ENCODE peak calls at places on chromosomes 11 and 22, in eight cellular contexts. D, W, S, F, T, A, E and O are unnamed samples.

GRCh38 chr11:101862410-101863233 is 52.2 kb upstream of the CEP126 start:
- DNase-seq in D (no peak), T (peak), W (peak), S (no peak), A (peak), F (no peak), E (peak), O (no peak)

GRCh38 chr11:121576531-121576930 is 123.8 kb upstream of the SORL1-AS1 start:
- DNase-seq in D (no peak), W (no peak), A (peak), S (peak), T (no peak), F (no peak), E (peak), O (peak)

GRCh38 chr11:58675344-58676155 is 53.1 kb downstream of the CNTF start:
- DNase-seq in E (peak), D (peak), F (peak), W (peak), S (peak), A (peak), T (peak), O (peak)

GRCh38 chr11:123973816-123974215 is 3.8 kb downstream of the OR10S1 start:
- DNase-seq in S (no peak), T (peak), F (no peak), E (no peak), W (peak), D (no peak), A (no peak), O (no peak)

GRCh38 chr11:79100093-79100704 is 340.6 kb downstream of the TENM4 start:
- DNase-seq in T (peak), W (peak), F (no peak), A (peak), D (no peak), E (peak), S (peak), O (no peak)

GRCh38 chr22:21961886-21962654 is 9.4 kb upstream of the PPM1F start:
- DNase-seq in A (no peak), D (no peak), F (no peak), W (peak), E (peak), S (no peak), T (no peak), O (no peak)

GRCh38 chr11:123300874-123301695 is 106.0 kb upstream of the CLMP start:
- DNase-seq in W (peak), A (no peak), F (no peak), E (no peak), D (no peak), T (peak), S (no peak), O (no peak)

GRCh38 chr11:43217856-43218255 is 93.9 kb upstream of the API5 start:
- DNase-seq in T (no peak), A (no peak), S (no peak), D (no peak), F (no peak), E (no peak), W (no peak), O (no peak)

GRCh38 chr11:8241373-8242112 is 22.1 kb downstream of the LMO1 start:
- DNase-seq in A (no peak), T (no peak), S (no peak), D (no peak), W (no peak), F (no peak), E (no peak), O (no peak)

GRCh38 chr11:3163241-3163981 is 1.7 kb downstream of the OSBPL5 start:
- DNase-seq in T (no peak), W (no peak), S (no peak), D (no peak), A (no peak), E (no peak), F (no peak), O (no peak)

GRCh38 chr11:102799656-102800339 is 1.8 kb upstream of the MMP1 start:
- DNase-seq in E (no peak), F (no peak), T (no peak), W (peak), S (no peak), D (no peak), A (no peak), O (no peak)

GRCh38 chr11:78714539-78714938 is 139.9 kb upstream of the NARS2 start:
- DNase-seq in F (no peak), W (no peak), S (no peak), A (peak), D (no peak), T (no peak), E (no peak), O (no peak)

GRCh38 chr11:63629426-63629825 is 15.2 kb upstream of the PLAAT3 start:
- DNase-seq in D (no peak), F (no peak), W (no peak), T (no peak), S (no peak), A (no peak), E (no peak), O (no peak)

GRCh38 chr11:71446942-71447688 is 1.1 kb downstream of the DHCR7 start:
- DNase-seq in W (peak), S (peak), D (no peak), F (no peak), T (no peak), E (peak), A (peak), O (no peak)

GRCh38 chr22:44341431-44342346 is 28.9 kb upstream of the SHISAL1 start:
- DNase-seq in S (peak), W (peak), F (no peak), D (no peak), T (no peak), E (no peak), A (no peak), O (peak)

GRCh38 chr22:32836286-32836859 is 34.9 kb downstream of the TIMP3 start:
- DNase-seq in W (peak), F (no peak), E (no peak), A (no peak), S (no peak), T (no peak), D (no peak), O (no peak)

GRCh38 chr11:534592-535518 is 521 bp downstream of the HRAS start:
- DNase-seq in F (peak), D (peak), S (no peak), A (peak), W (no peak), E (no peak), T (no peak), O (peak)

GRCh38 chr11:57386178-57386945 is 4.1 kb downstream of the PRG2 start:
- DNase-seq in D (peak), A (no peak), T (no peak), E (no peak), F (no peak), W (no peak), S (no peak), O (no peak)

GRCh38 chr11:116793476-116794096 is 1.9 kb upstream of the APOA5 start:
- DNase-seq in A (no peak), T (peak), D (no peak), F (peak), E (no peak), W (peak), S (no peak), O (no peak)

GRCh38 chr22:17881366-17881765 is 107.1 kb upstream of the BID start:
- DNase-seq in D (no peak), W (no peak), T (no peak), E (no peak), A (no peak), F (no peak), S (no peak), O (no peak)

GRCh38 chr11:506238-506949 is 648 bp downstream of the RNH1 start:
- DNase-seq in D (peak), F (peak), W (peak), S (peak), E (peak), A (peak), T (peak), O (peak)

GRCh38 chr11:94623120-94623735 is 56.1 kb downstream of the PIWIL4 start:
- DNase-seq in A (peak), D (peak), E (peak), S (peak), F (no peak), T (peak), W (peak), O (no peak)

GRCh38 chr11:12288934-12289666 is 88.3 kb upstream of the PARVA start:
- DNase-seq in E (no peak), S (no peak), D (no peak), W (no peak), F (peak), T (no peak), A (no peak), O (no peak)

GRCh38 chr22:43399980-43400358 is 11.8 kb upstream of the MPPED1 start:
- DNase-seq in D (no peak), T (no peak), F (no peak), A (no peak), W (no peak), S (no peak), E (no peak), O (no peak)

GRCh38 chr22:22692707-22693530 is 48.5 kb downstream of the GGTLC2 start:
- DNase-seq in S (no peak), W (peak), D (no peak), A (peak), F (no peak), E (peak), T (no peak), O (peak)

GRCh38 chr22:41687901-41688364 is 734 bp downstream of the SNU13 start:
- DNase-seq in F (no peak), T (no peak), D (no peak), W (peak), A (peak), E (peak), S (peak), O (peak)

GRCh38 chr11:32960553-32961164 is 55.0 kb upstream of the DEPDC7 start:
- DNase-seq in A (no peak), D (no peak), W (peak), E (no peak), T (peak), S (no peak), F (no peak), O (no peak)

GRCh38 chr22:35310556-35311550 is 11.2 kb downstream of the TOM1 start:
- DNase-seq in E (no peak), S (no peak), A (no peak), T (no peak), D (no peak), F (no peak), W (no peak), O (peak)
- TF ChIP-seq POLR2A in E (no peak), S (no peak), A (no peak), T (no peak), D (no peak), F (no peak), W (no peak), O (no peak)

GRCh38 chr11:45850446-45850845 is 3.2 kb downstream of the CRY2 start:
- DNase-seq in A (no peak), D (no peak), F (peak), T (no peak), W (peak), E (no peak), S (no peak), O (no peak)

GRCh38 chr11:45852018-45852711 is 4.9 kb downstream of the CRY2 start:
- DNase-seq in T (no peak), W (no peak), E (no peak), F (peak), S (no peak), A (no peak), D (peak), O (no peak)

GRCh38 chr11:45855308-45855707 is 8.0 kb downstream of the CRY2 start:
- DNase-seq in T (no peak), D (no peak), W (no peak), A (no peak), S (no peak), F (peak), E (no peak), O (no peak)

GRCh38 chr11:45853616-45854219 is 6.4 kb downstream of the CRY2 start:
- DNase-seq in F (peak), S (no peak), T (no peak), W (no peak), E (peak), A (peak), D (peak), O (no peak)

GRCh38 chr11:45852712-45853101 is 5.4 kb downstream of the CRY2 start:
- DNase-seq in W (no peak), A (no peak), D (peak), F (peak), E (no peak), S (no peak), T (no peak), O (no peak)
- TF ChIP-seq POLR2A in W (no peak), A (no peak), D (no peak), F (no peak), E (no peak), S (no peak), T (no peak), O (no peak)

GRCh38 chr22:20117656-20118571 is 888 bp upstream of the TRMT2A start:
- DNase-seq in W (peak), F (no peak), A (peak), D (no peak), S (no peak), E (no peak), T (no peak), O (peak)
- TF ChIP-seq POLR2A in W (no peak), F (no peak), A (no peak), D (no peak), S (no peak), E (no peak), T (no peak), O (no peak)

DNA sequence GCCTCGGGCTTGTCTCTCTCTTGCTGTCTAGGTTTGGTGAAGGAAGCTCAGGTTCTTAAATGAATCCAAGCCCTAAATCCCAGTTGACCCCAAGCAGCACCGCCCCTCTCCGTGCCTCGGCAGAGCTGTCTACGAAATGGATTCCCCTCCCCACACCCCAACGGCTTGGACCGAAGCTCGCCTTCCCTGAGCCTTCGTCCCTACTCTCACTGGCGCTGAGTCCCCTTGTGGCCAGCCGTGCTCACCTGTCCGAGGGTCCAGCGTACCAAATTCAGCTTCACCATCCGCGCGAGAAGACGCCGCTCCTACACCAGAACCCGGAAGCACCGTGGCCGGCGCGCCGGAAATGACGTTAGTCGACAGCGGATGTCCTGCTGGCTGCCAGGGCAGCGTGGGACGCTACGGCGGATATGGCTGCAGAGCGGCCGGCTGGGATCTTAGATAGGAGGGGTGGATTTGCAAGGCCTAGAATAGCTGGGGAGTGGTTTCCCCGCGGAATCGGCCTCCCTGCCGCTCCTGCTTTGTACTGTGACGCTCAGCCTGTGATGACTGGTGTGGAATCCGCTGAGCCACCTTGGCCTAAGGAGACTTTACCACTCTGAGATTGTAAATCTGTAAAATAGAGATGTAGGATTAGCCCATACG is at the start of gene TFIP11:
- DNase-seq in T (peak), S (peak), D (peak), F (peak), W (peak), E (peak), A (peak), O (peak)
- TF ChIP-seq POLR2A in T (peak), S (peak), D (no peak), F (no peak), W (peak), E (no peak), A (peak), O (peak)

DNA sequence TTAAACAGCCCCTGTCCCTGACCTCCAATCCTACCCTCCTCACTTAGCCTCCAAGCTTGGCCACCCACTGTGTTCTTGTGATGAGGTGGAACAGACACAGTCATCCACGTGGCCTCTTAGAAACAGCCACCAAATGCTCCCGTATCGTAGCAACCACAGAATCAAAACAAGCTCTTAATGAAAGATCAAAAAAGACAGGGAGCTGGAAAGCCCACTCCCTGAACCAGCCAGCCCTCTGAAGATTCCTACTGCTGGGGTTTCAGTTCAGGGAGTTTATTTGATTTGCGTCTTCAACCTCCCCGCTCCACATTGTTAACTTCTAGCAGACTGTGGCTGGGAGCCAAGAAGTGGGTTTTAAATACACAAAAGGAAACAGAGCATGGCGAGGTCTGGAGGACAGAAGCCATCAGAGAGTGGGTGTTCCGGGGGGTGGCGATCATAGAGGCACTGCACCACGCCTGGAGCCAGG is 88.9 kb upstream of the GRK3 start:
- DNase-seq in T (no peak), W (peak), S (no peak), E (no peak), A (peak), D (peak), F (no peak), O (no peak)
- TF ChIP-seq POLR2A in T (no peak), W (no peak), S (no peak), E (no peak), A (no peak), D (no peak), F (no peak), O (no peak)

GRCh38 chr11:115052601-115053000 is 374.3 kb downstream of the NXPE2 start:
- DNase-seq in A (no peak), W (no peak), E (no peak), T (no peak), F (no peak), S (no peak), D (no peak), O (no peak)
- TF ChIP-seq POLR2A in A (no peak), W (no peak), E (no peak), T (no peak), F (no peak), S (no peak), D (no peak), O (no peak)

GRCh38 chr11:133996671-133997070 is 39.9 kb upstream of the IGSF9B start:
- DNase-seq in D (no peak), T (no peak), W (no peak), F (no peak), S (no peak), E (no peak), A (no peak), O (no peak)

GRCh38 chr11:133999355-133999754 is 42.6 kb upstream of the IGSF9B start:
- DNase-seq in F (no peak), D (no peak), W (no peak), E (no peak), A (no peak), T (no peak), S (no peak), O (no peak)

GRCh38 chr11:134001101-134001500 is 44.3 kb upstream of the IGSF9B start:
- DNase-seq in A (no peak), S (no peak), D (no peak), W (no peak), T (no peak), F (no peak), E (no peak), O (no peak)

GRCh38 chr11:133995066-133995465 is 38.3 kb upstream of the IGSF9B start:
- DNase-seq in A (no peak), F (no peak), W (no peak), S (no peak), T (no peak), E (no peak), D (no peak), O (no peak)

DNA sequence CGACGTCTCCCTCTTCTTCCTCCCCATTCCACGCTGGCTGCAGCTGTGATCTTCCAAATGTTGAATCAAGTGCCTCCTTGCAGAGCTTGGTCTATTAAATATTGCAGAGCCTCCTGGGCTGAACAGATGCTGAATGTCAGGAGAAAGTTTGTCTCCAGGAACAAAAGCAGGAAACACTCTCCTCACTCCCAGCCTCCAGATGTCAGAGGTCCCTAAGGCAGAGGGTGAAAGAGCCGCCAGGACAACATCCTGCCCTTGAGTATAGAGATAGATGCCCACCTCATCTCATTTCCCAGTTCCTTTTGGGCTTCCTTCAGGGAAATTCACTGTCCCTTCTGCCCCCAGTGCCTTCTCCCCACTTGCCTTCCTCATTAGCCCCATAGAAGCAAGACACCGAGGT is 40.8 kb upstream of the IGSF9B start:
- DNase-seq in F (no peak), T (no peak), D (no peak), W (no peak), A (no peak), S (no peak), E (no peak), O (no peak)
- TF ChIP-seq POLR2A in F (no peak), T (no peak), D (no peak), W (no peak), A (no peak), S (no peak), E (no peak), O (no peak)

GRCh38 chr22:46914916-46915894 is 152.8 kb downstream of the TBC1D22A start:
- DNase-seq in E (no peak), W (no peak), F (peak), A (no peak), S (no peak), T (no peak), D (no peak), O (no peak)
- TF ChIP-seq POLR2A in E (no peak), W (no peak), F (no peak), A (no peak), S (no peak), T (no peak), D (no peak), O (no peak)

GRCh38 chr22:37032535-37033460 is 13.3 kb downstream of the MPST start:
- DNase-seq in T (no peak), D (no peak), A (peak), S (peak), E (no peak), W (peak), F (no peak), O (peak)
- TF ChIP-seq POLR2A in T (no peak), D (no peak), A (no peak), S (no peak), E (no peak), W (no peak), F (no peak), O (no peak)